ENCODE peak calls at places on chromosomes 16 and 17, in six cellular contexts. R is EL, Q is upper lobe of right lung, P is T-helper 9 cell, E is RCC 7860, H is activated T-cell treated with anti-CD3 and anti-CD28 coated beads for 1 hour. S is an unnamed sample.

GRCh38 chr17:47841488-47842308 is 625 bp upstream of the SCRN2 start:
- DNase-seq in R (no peak), E (no peak), H (no peak), Q (no peak), P (no peak), S (no peak)

GRCh38 chr17:13631541-13631940 is 29.8 kb upstream of the HS3ST3A1 start:
- DNase-seq in E (peak; percentile 5), P (no peak), Q (no peak), R (no peak), H (no peak), S (no peak)

GRCh38 chr17:67531291-67531690 is 154.2 kb downstream of the PITPNC1 start:
- DNase-seq in P (no peak), E (no peak), H (no peak), Q (no peak), R (no peak), S (no peak)

GRCh38 chr17:51721711-51722110 is 436.8 kb downstream of the CA10 start:
- DNase-seq in R (no peak), P (no peak), H (no peak), Q (no peak), E (no peak), S (no peak)

GRCh38 chr16:54422569-54422978 is 136.0 kb upstream of the IRX3 start:
- DNase-seq in R (peak; percentile 27), Q (no peak), H (no peak), E (peak; percentile 37), P (no peak), S (no peak)

GRCh38 chr16:31400191-31400590 is 7.1 kb downstream of the ITGAD start:
- DNase-seq in E (no peak), P (no peak), H (no peak), R (no peak), Q (no peak), S (peak; percentile 87)

GRCh38 chr16:66522816-66523590 is 26.9 kb downstream of the TK2 start:
- DNase-seq in H (no peak), E (no peak), R (no peak), Q (no peak), P (no peak), S (no peak)

GRCh38 chr16:23847938-23848337 is 12.2 kb downstream of the PRKCB start:
- DNase-seq in E (no peak), P (no peak), R (no peak), Q (no peak), H (peak; percentile 14), S (peak; percentile 69)

GRCh38 chr16:3157229-3158013 is 22.6 kb downstream of the ZNF213 start:
- DNase-seq in P (peak; percentile 56), E (peak; percentile 99), Q (peak; percentile 80), H (peak; percentile 33), R (peak; percentile 96), S (peak; percentile 85)

GRCh38 chr16:13439766-13440165 is 480.2 kb upstream of the ERCC4 start:
- DNase-seq in H (no peak), R (no peak), P (no peak), Q (no peak), E (no peak), S (no peak)

S was measured in immature natural killer cell.